ENCODE peak calls at places on chromosomes 4 and X, in five cellular contexts. One of them, this sample, is unnamed.

GRCh38 chr4:135267148-135267878 is 1065.7 kb upstream of the PABPC4L start:
- DNase-seq in NCI-H69: no peak
- DNase-seq in HuH-7: no peak
- DNase-seq in foreskin fibroblast: no peak
- DNase-seq in omental fat pad: no peak
- DNase-seq in this sample: no peak

GRCh38 chr4:150046728-150047217 is 31.5 kb upstream of the DCLK2 start:
- DNase-seq in omental fat pad: no peak
- DNase-seq in NCI-H69: no peak
- DNase-seq in foreskin fibroblast: no peak
- DNase-seq in HuH-7: no peak
- DNase-seq in this sample: no peak

GRCh38 chrX:48278958-48279357 is 23.8 kb downstream of the SSX1 start:
- DNase-seq in omental fat pad: no peak
- DNase-seq in NCI-H69: no peak
- DNase-seq in foreskin fibroblast: no peak
- DNase-seq in HuH-7: no peak
- DNase-seq in this sample: no peak

GRCh38 chr4:94410678-94411206 is 41.0 kb upstream of the PDLIM5 start:
- DNase-seq in NCI-H69: no peak
- DNase-seq in omental fat pad: peak
- DNase-seq in foreskin fibroblast: no peak
- DNase-seq in HuH-7: peak
- DNase-seq in this sample: peak

GRCh38 chrX:52353838-52354237 is 15.0 kb upstream of the XAGE2 start:
- DNase-seq in NCI-H69: no peak
- DNase-seq in HuH-7: no peak
- DNase-seq in omental fat pad: no peak
- DNase-seq in foreskin fibroblast: no peak
- DNase-seq in this sample: no peak

GRCh38 chr4:95255396-95256107 is 293.2 kb downstream of the UNC5C start:
- DNase-seq in foreskin fibroblast: no peak
- DNase-seq in HuH-7: no peak
- DNase-seq in omental fat pad: no peak
- DNase-seq in NCI-H69: no peak
- DNase-seq in this sample: peak

GRCh38 chr4:100497729-100498250 is 20.0 kb downstream of the EMCN start:
- DNase-seq in foreskin fibroblast: no peak
- DNase-seq in omental fat pad: no peak
- DNase-seq in NCI-H69: no peak
- DNase-seq in HuH-7: no peak
- DNase-seq in this sample: no peak

GRCh38 chr4:138616775-138617174 is 374.6 kb upstream of the SLC7A11 start:
- DNase-seq in HuH-7: no peak
- DNase-seq in NCI-H69: no peak
- DNase-seq in foreskin fibroblast: no peak
- DNase-seq in omental fat pad: no peak
- DNase-seq in this sample: peak

GRCh38 chr4:85793256-85793655 is 318.3 kb downstream of the ARHGAP24 start:
- DNase-seq in HuH-7: no peak
- DNase-seq in omental fat pad: no peak
- DNase-seq in NCI-H69: no peak
- DNase-seq in foreskin fibroblast: no peak
- DNase-seq in this sample: no peak

GRCh38 chr4:147596377-147596776 is 20.8 kb upstream of the TMEM184C start:
- DNase-seq in foreskin fibroblast: no peak
- DNase-seq in NCI-H69: peak
- DNase-seq in HuH-7: no peak
- DNase-seq in omental fat pad: no peak
- DNase-seq in this sample: no peak

GRCh38 chr4:101954975-101955678 is 164.6 kb downstream of the BANK1 start:
- DNase-seq in foreskin fibroblast: no peak
- DNase-seq in HuH-7: no peak
- DNase-seq in NCI-H69: peak
- DNase-seq in omental fat pad: no peak
- DNase-seq in this sample: no peak

GRCh38 chrX:47828984-47829383 is 7.7 kb upstream of the ZNF81 start:
- DNase-seq in omental fat pad: no peak
- DNase-seq in NCI-H69: no peak
- DNase-seq in foreskin fibroblast: no peak
- DNase-seq in HuH-7: no peak
- DNase-seq in this sample: no peak

GRCh38 chr4:81378398-81378797 is 93.3 kb downstream of the RASGEF1B start:
- DNase-seq in HuH-7: no peak
- DNase-seq in omental fat pad: no peak
- DNase-seq in NCI-H69: peak
- DNase-seq in foreskin fibroblast: no peak
- DNase-seq in this sample: no peak

GRCh38 chr4:181612240-181612639 is 631.0 kb upstream of the TENM3 start:
- DNase-seq in foreskin fibroblast: no peak
- DNase-seq in HuH-7: no peak
- DNase-seq in omental fat pad: no peak
- DNase-seq in NCI-H69: peak
- DNase-seq in this sample: no peak

GRCh38 chr4:165715989-165716388 is 157.0 kb upstream of the TLL1 start:
- DNase-seq in omental fat pad: no peak
- DNase-seq in NCI-H69: peak
- DNase-seq in foreskin fibroblast: no peak
- DNase-seq in HuH-7: no peak
- DNase-seq in this sample: peak

GRCh38 chr4:68342139-68342538 is 7.8 kb downstream of the YTHDC1 start:
- DNase-seq in NCI-H69: peak
- DNase-seq in HuH-7: no peak
- DNase-seq in foreskin fibroblast: peak
- DNase-seq in omental fat pad: no peak
- DNase-seq in this sample: peak

GRCh38 chr4:32042486-32042885 is 1322.3 kb downstream of the PCDH7 start:
- DNase-seq in NCI-H69: no peak
- DNase-seq in HuH-7: no peak
- DNase-seq in omental fat pad: no peak
- DNase-seq in foreskin fibroblast: no peak
- DNase-seq in this sample: no peak

GRCh38 chrX:104359124-104359523 is 104.4 kb upstream of the ESX1 start:
- DNase-seq in HuH-7: no peak
- DNase-seq in NCI-H69: no peak
- DNase-seq in foreskin fibroblast: no peak
- DNase-seq in omental fat pad: no peak
- DNase-seq in this sample: no peak

GRCh38 chr4:38114435-38114834 is 154.2 kb downstream of the PTTG2 start:
- DNase-seq in HuH-7: no peak
- DNase-seq in omental fat pad: no peak
- DNase-seq in foreskin fibroblast: no peak
- DNase-seq in NCI-H69: no peak
- DNase-seq in this sample: no peak

GRCh38 chr4:61320154-61320553 is 120.0 kb downstream of the ADGRL3 start:
- DNase-seq in omental fat pad: no peak
- DNase-seq in HuH-7: no peak
- DNase-seq in NCI-H69: no peak
- DNase-seq in foreskin fibroblast: no peak
- DNase-seq in this sample: no peak

GRCh38 chr4:24164054-24164453 is 274.2 kb upstream of the PPARGC1A start:
- DNase-seq in omental fat pad: no peak
- DNase-seq in NCI-H69: no peak
- DNase-seq in HuH-7: no peak
- DNase-seq in foreskin fibroblast: no peak
- DNase-seq in this sample: no peak

GRCh38 chrX:154991039-154991438 is 31.5 kb downstream of the F8 start:
- DNase-seq in NCI-H69: no peak
- DNase-seq in omental fat pad: no peak
- DNase-seq in foreskin fibroblast: no peak
- DNase-seq in HuH-7: no peak
- DNase-seq in this sample: no peak

GRCh38 chr4:140071806-140072205 is 82.2 kb downstream of the MAML3 start:
- DNase-seq in foreskin fibroblast: peak
- DNase-seq in HuH-7: no peak
- DNase-seq in omental fat pad: no peak
- DNase-seq in NCI-H69: peak
- DNase-seq in this sample: peak

GRCh38 chr4:119300388-119301131 is 21.4 kb downstream of the FABP2 start:
- DNase-seq in HuH-7: peak
- DNase-seq in foreskin fibroblast: peak
- DNase-seq in NCI-H69: no peak
- DNase-seq in omental fat pad: peak
- DNase-seq in this sample: peak

GRCh38 chr4:58163172-58163571 is 1053.0 kb upstream of the IGFBP7 start:
- DNase-seq in NCI-H69: no peak
- DNase-seq in omental fat pad: no peak
- DNase-seq in foreskin fibroblast: no peak
- DNase-seq in HuH-7: no peak
- DNase-seq in this sample: no peak

GRCh38 chr4:54440394-54441223 is 211.5 kb downstream of the PDGFRA start:
- DNase-seq in NCI-H69: peak
- DNase-seq in omental fat pad: no peak
- DNase-seq in HuH-7: peak
- DNase-seq in foreskin fibroblast: peak
- DNase-seq in this sample: peak

GRCh38 chr4:7101692-7102515 is 34.0 kb upstream of the GRPEL1 start:
- DNase-seq in HuH-7: peak
- DNase-seq in foreskin fibroblast: peak
- DNase-seq in NCI-H69: peak
- DNase-seq in omental fat pad: peak
- DNase-seq in this sample: peak

GRCh38 chrX:100731441-100732281 is at the start of gene SYTL4:
- DNase-seq in HuH-7: peak
- DNase-seq in omental fat pad: no peak
- DNase-seq in NCI-H69: peak
- DNase-seq in foreskin fibroblast: no peak
- DNase-seq in this sample: no peak